ENCODE peak calls at places on chromosomes 16 and 17, in five cellular contexts. K is Karpas-422, F is GM23338, T is OCI-LY7, U is PC-3. A is an unnamed sample. For H3K9me2 and H3K4me1, the result is how much of the 10 kb centered on the place peaks cover.

GRCh38 chr17:16407911-16408588 is 7.3 kb upstream of the TRPV2 start:
- DNase-seq in K (peak), F (peak), T (peak), U (peak), A (peak)

GRCh38 chr16:62079236-62079635 is 43.0 kb upstream of the CDH8 start:
- DNase-seq in K (no peak), F (no peak), T (no peak), U (peak), A (peak)

GRCh38 chr17:82167028-82167427 is 45.6 kb downstream of the CCDC57 start:
- DNase-seq in K (no peak), F (no peak), T (no peak), U (no peak), A (no peak)

GRCh38 chr17:7403043-7403901 is 625 bp downstream of the TMEM256 start:
- DNase-seq in K (peak), F (peak), T (peak), U (no peak), A (no peak)

GRCh38 chr17:38456031-38456815 is 28.0 kb downstream of the ARHGAP23 start:
- DNase-seq in K (peak), F (no peak), T (no peak), U (no peak), A (no peak)

GRCh38 chr16:53041196-53041977 is 11.3 kb downstream of the CHD9NB start:
- DNase-seq in K (peak), F (peak), T (no peak), U (no peak), A (no peak)

GRCh38 chr16:82240111-82240510 is 70.1 kb upstream of the MPHOSPH6 start:
- DNase-seq in K (no peak), F (no peak), T (no peak), U (peak), A (peak)

GRCh38 chr17:8621585-8621984 is 8.9 kb downstream of the MYH10 start:
- DNase-seq in K (no peak), F (no peak), T (no peak), U (no peak), A (peak)

GRCh38 chr16:3609895-3610697 is 1.3 kb downstream of the SLX4 start:
- DNase-seq in K (peak), F (no peak), T (peak), U (no peak), A (peak)

GRCh38 chr17:15999974-16000827 is 577 bp downstream of the TTC19 start:
- DNase-seq in K (no peak), F (peak), T (peak), U (peak), A (peak)

GRCh38 chr16:84795338-84796053 is 24.3 kb upstream of the CRISPLD2 start:
- DNase-seq in K (no peak), F (peak), T (no peak), U (no peak), A (peak)

GRCh38 chr17:36034127-36034526 is 16.4 kb upstream of the CCL23 start:
- DNase-seq in K (peak), F (no peak), T (no peak), U (no peak), A (no peak)

GRCh38 chr16:11034005-11034404 is 89.6 kb downstream of the CLEC16A start:
- DNase-seq in K (no peak), F (no peak), T (no peak), U (peak), A (peak)

GRCh38 chr16:57025941-57026777 is 36.8 kb downstream of the NLRC5 start:
- DNase-seq in K (no peak), F (no peak), T (no peak), U (no peak), A (no peak)

GRCh38 chr16:57007050-57007449 is 17.7 kb downstream of the NLRC5 start:
- DNase-seq in K (peak), F (no peak), T (no peak), U (no peak), A (no peak)

GRCh38 chr17:76266244-76266938 is 1.2 kb downstream of the UBALD2 start:
- DNase-seq in K (peak), F (no peak), T (peak), U (no peak), A (peak)

GRCh38 chr16:81273223-81273940 is 34.9 kb downstream of the BCO1 start:
- DNase-seq in K (no peak), F (no peak), T (no peak), U (no peak), A (no peak)

GRCh38 chr17:15274017-15274416 is 8.9 kb upstream of the PMP22 start:
- DNase-seq in K (no peak), F (no peak), T (no peak), U (no peak), A (no peak)

GRCh38 chr16:87619360-87620200 is 17.3 kb downstream of the JPH3 start:
- DNase-seq in K (no peak), F (no peak), T (no peak), U (no peak), A (no peak)

GRCh38 chr16:87621550-87621829 is 19.2 kb downstream of the JPH3 start:
- DNase-seq in K (no peak), F (no peak), T (no peak), U (no peak), A (no peak)

GRCh38 chr16:87620201-87620495 is 17.8 kb downstream of the JPH3 start:
- DNase-seq in K (no peak), F (peak), T (no peak), U (no peak), A (no peak)

GRCh38 chr16:87622756-87623319 is 20.5 kb downstream of the JPH3 start:
- DNase-seq in K (no peak), F (no peak), T (no peak), U (no peak), A (no peak)

DNA sequence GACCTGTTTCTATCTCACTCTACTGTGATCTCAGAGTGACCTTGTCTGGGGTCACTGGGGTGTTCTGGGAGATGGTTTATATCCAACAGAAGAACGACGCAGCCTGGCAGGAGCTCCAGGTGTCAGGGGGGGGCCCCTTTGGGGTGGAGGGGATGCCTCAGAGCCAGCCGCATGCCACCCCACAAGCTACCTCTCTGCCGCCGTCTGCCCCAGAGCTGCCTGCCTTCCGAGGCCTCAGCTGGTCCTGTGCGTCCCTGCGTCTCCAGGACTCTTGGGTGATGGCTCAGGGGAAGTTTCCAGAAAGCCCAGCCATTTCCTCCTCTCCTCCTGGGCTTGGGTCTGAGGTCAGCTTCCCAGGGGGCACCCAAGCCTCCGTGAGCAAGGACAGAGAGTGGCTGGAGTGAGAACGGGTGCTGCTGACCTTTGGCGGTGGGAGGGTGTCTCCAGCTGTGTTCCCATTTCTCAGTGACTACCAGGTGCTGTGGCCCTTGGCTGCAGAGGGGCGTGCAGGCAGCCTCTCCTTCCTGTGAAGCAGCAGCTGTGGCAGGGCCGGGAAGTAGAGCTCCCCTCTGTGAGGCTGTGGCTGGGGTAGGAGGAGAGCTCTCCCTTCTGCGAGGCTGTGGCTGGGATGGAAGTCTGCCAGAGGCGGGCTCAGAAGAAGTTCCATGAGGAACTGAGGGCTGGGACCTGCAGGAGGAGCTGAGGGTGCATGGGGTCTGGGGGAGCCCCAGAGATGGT is 19.8 kb downstream of the JPH3 start:
- DNase-seq in K (peak), F (no peak), T (no peak), U (no peak), A (no peak)
- H3K9me2 ChIP-seq in K (under half), F (under half), T (under half), U (under half), A (under half)

DNA sequence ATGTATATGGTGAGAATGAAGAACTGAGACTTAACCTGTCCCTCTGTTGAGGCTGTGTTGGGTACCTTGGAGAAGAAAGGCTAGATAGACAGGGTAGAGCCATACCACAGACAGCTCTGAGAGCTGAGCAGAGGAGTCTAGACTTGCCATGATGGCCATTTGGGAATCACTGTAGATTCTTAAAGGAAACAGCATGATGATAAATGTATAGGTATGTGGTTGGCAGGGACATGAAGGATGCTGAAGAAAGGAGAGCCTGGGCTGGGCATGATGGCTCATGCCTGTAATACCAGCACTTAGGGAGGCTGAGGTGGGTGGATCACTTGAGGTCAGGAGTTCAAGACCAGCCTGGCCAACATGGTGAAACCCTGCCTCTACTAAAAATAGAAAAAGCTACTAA is 114.4 kb upstream of the HAS3 start:
- DNase-seq in K (peak), F (no peak), T (no peak), U (no peak), A (no peak)
- H3K4me1 ChIP-seq in K (under half), F (half or more), T (under half), U (under half), A (under half)

DNA sequence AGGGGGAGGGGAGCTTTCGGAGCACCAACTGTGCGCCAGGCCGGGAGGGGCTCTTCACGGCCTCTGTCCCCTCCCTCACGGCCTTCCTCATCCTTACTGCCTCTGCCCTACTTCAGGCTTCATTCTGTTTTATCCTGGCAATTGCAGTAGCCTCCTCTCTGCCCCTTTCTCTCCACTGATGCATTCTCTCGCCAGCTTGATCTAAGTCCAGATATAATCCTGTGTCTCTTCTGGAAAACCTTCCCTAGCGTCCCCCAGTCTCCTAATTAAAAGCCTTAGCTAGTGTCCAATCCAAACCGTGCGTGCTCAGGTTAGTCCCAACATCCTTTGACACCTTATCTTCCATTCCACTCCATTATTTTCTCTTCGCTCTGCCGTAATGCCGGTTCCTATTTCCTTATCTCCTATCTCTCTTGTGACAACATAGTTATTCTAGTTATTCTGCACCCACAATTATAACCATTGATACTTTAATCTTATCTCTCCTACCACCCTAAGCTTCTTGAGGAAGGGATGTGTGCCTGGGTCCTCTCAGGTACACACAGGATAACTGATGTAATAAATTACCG is 856 bp downstream of the ZNF48 start:
- DNase-seq in K (no peak), F (no peak), T (no peak), U (no peak), A (no peak)
- H2AFZ ChIP-seq in K (no peak), F (no peak), T (no peak), U (peak), A (peak)

GRCh38 chr17:77553459-77554066 is 404.9 kb upstream of the TNRC6C start:
- DNase-seq in K (no peak), F (no peak), T (peak), U (no peak), A (no peak)
- H3K9me2 ChIP-seq in K (under half), F (under half), T (under half), U (under half), A (under half)

DNA sequence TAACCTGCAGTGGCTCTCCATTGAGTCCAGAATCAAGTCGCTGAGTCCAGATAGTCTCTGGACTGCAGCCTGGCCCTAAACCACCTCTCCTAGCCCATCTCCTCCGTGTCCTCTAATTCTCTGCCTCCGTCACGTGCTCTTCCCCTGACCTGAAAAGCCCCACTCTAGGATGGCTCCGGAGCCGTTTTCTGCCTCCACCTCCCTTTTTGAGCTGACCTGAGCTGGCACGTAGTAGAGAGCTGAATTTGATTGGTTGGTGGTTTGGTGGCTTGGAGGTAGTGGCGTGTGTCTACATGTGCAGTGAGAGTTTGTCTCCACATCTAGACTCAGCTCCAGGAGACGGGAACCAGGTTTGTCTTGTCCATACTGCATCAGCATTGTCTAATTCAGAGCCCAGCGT is 2.9 kb downstream of the SBK1 start:
- DNase-seq in K (no peak), F (no peak), T (no peak), U (no peak), A (no peak)
- H3K4me1 ChIP-seq in K (under half), F (under half), T (under half), U (under half), A (under half)

DNA sequence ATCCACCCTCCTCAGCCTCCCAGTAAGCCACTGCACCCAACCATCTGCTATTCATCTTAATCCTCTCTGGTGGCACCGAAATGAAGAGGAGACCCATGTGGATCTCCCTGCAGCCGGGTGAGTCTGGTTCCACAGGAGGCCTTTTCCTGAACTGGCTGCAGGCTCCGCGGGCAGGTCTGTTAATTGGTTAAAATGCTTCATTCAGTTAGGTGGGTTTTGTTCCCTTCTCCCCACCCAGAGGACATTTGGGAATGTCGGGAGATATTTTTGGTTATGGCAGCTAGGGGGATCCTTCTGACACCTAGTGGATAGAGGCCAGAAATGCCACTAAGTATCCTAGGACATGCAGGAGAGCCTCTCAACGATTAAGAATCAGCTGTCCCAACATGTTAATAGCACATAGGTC is 16.7 kb downstream of the C16orf54 start:
- DNase-seq in K (no peak), F (peak), T (peak), U (peak), A (peak)
- H2AFZ ChIP-seq in K (no peak), F (no peak), T (no peak), U (peak), A (peak)

GRCh38 chr16:7506363-7506762 is 173.7 kb downstream of the RBFOX1 start:
- DNase-seq in K (no peak), F (no peak), T (no peak), U (no peak), A (no peak)

GRCh38 chr16:7504844-7505243 is 172.2 kb downstream of the RBFOX1 start:
- DNase-seq in K (no peak), F (no peak), T (no peak), U (no peak), A (no peak)

GRCh38 chr16:7503688-7504087 is 171.0 kb downstream of the RBFOX1 start:
- DNase-seq in K (no peak), F (no peak), T (no peak), U (no peak), A (no peak)

GRCh38 chr16:7508656-7509055 is 176.0 kb downstream of the RBFOX1 start:
- DNase-seq in K (no peak), F (peak), T (no peak), U (no peak), A (no peak)

GRCh38 chr16:7505495-7505894 is 172.8 kb downstream of the RBFOX1 start:
- DNase-seq in K (no peak), F (no peak), T (no peak), U (no peak), A (no peak)
- H3K9me2 ChIP-seq in K (under half), F (under half), T (under half), U (under half), A (under half)

GRCh38 chr16:46729326-46729995 is 18.7 kb downstream of the MYLK3 start:
- DNase-seq in K (no peak), F (no peak), T (no peak), U (no peak), A (no peak)

GRCh38 chr16:46728804-46729203 is 19.3 kb downstream of the MYLK3 start:
- DNase-seq in K (no peak), F (no peak), T (no peak), U (no peak), A (no peak)

GRCh38 chr16:46727630-46728029 is 20.5 kb downstream of the MYLK3 start:
- DNase-seq in K (no peak), F (no peak), T (no peak), U (no peak), A (no peak)

GRCh38 chr16:46730126-46730525 is 18.0 kb downstream of the MYLK3 start:
- DNase-seq in K (no peak), F (no peak), T (no peak), U (no peak), A (no peak)

DNA sequence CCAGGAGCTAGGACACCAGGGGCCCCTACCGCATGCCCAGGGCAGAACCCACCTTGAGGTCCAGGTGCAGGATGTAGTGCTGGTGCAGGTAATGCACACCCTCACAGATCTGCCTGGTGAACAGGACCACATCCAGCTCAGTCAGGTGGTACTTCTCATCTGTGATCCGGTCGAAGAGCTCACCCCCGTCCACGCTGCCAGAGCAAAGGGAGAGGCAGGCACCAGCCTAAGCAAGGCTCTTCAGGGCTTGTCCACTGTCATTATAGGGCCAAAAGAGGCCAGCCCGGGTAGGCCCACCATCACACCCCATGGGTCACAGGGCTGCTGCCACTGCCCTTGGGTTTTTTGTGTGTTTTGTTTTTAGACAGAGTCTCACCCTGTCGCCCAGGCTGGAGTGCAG is 21.0 kb downstream of the MYLK3 start:
- DNase-seq in K (no peak), F (no peak), T (no peak), U (no peak), A (no peak)
- H3K4me1 ChIP-seq in K (under half), F (under half), T (under half), U (under half), A (under half)

GRCh38 chr17:48456584-48456983 is 26.6 kb upstream of the SKAP1 start:
- DNase-seq in K (no peak), F (peak), T (no peak), U (peak), A (no peak)
- H2AFZ ChIP-seq in K (no peak), F (peak), T (no peak), U (no peak), A (no peak)

DNA sequence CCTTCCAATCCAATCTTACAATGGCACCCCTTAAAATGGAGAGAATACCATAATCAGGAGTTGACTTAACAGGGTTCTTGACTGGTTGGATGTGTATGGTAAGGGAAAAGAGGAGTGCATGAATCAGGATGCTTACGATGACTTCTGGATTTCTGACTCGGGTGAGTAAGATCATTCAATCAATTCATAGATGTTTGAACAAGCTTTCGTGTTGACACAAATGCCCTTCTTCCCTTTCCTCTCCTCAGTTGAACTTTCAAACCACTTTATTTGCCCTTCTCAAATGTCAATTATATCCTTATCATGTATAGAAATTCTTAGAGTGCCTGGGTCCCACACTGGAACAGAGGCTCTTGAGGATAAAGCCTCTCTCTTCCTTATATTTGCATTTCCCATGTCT is 25.9 kb downstream of the ABCC12 start:
- DNase-seq in K (no peak), F (no peak), T (no peak), U (peak), A (no peak)
- H3K9me2 ChIP-seq in K (under half), F (under half), T (under half), U (under half), A (under half)